ENCODE peak calls at places on chromosomes 3 and 15, in six cellular contexts. W, D, F, T, H and U are unnamed samples.

GRCh38 chr3:126480864-126481263 is 5.2 kb upstream of the ZXDC start:
- DNase-seq in W (peak; percentile 35), D (peak; percentile 51), F (no peak), T (no peak), H (no peak), U (no peak)

GRCh38 chr15:82697735-82698407 is 11.8 kb downstream of the AP3B2 start:
- DNase-seq in W (no peak), D (no peak), F (no peak), T (no peak), H (no peak), U (no peak)

GRCh38 chr15:49163678-49164077 is 6.4 kb upstream of the GALK2 start:
- DNase-seq in W (no peak), D (no peak), F (no peak), T (no peak), H (no peak), U (no peak)

GRCh38 chr3:137032465-137033120 is 74.8 kb downstream of the IL20RB start:
- DNase-seq in W (peak; percentile 92), D (peak; percentile 89), F (peak; percentile 68), T (peak; percentile 84), H (peak; percentile 90), U (peak; percentile 79)

GRCh38 chr15:57637836-57638235 is 46.1 kb downstream of the MYZAP start:
- DNase-seq in W (no peak), D (no peak), F (no peak), T (no peak), H (no peak), U (no peak)

GRCh38 chr15:45729146-45729545 is 94.3 kb downstream of the SQOR start:
- DNase-seq in W (no peak), D (no peak), F (no peak), T (no peak), H (no peak), U (peak; percentile 13)

GRCh38 chr3:152047465-152047864 is 174.0 kb downstream of the SUCNR1 start:
- DNase-seq in W (no peak), D (no peak), F (no peak), T (no peak), H (no peak), U (no peak)

GRCh38 chr3:42490243-42490642 is 12.2 kb upstream of the VIPR1 start:
- DNase-seq in W (peak; percentile 21), D (no peak), F (no peak), T (no peak), H (peak; percentile 81), U (no peak)

GRCh38 chr15:74038707-74039655 is 43.4 kb downstream of the GOLGA6A start:
- DNase-seq in W (no peak), D (no peak), F (no peak), T (no peak), H (no peak), U (no peak)

GRCh38 chr3:174955513-174956001 is 96.4 kb downstream of the NAALADL2 start:
- DNase-seq in W (no peak), D (no peak), F (peak; percentile 28), T (no peak), H (no peak), U (no peak)

GRCh38 chr15:96585634-96586386 is 255.3 kb downstream of the NR2F2 start:
- DNase-seq in W (peak; percentile 9), D (no peak), F (no peak), T (no peak), H (no peak), U (no peak)

GRCh38 chr3:14363976-14364375 is 38.4 kb upstream of the SLC6A6 start:
- DNase-seq in W (no peak), D (no peak), F (no peak), T (no peak), H (no peak), U (no peak)

GRCh38 chr3:16336876-16337275 is 71.9 kb downstream of the OXNAD1 start:
- DNase-seq in W (no peak), D (no peak), F (no peak), T (no peak), H (no peak), U (no peak)

GRCh38 chr3:195885036-195885871 is 23.1 kb downstream of the TNK2 start:
- DNase-seq in W (no peak), D (peak; percentile 74), F (no peak), T (no peak), H (no peak), U (no peak)

GRCh38 chr3:195884691-195885035 is 23.7 kb downstream of the TNK2 start:
- DNase-seq in W (no peak), D (peak; percentile 54), F (no peak), T (no peak), H (no peak), U (no peak)

GRCh38 chr3:195888311-195888761 is 20.0 kb downstream of the TNK2 start:
- DNase-seq in W (no peak), D (no peak), F (no peak), T (no peak), H (no peak), U (no peak)

GRCh38 chr3:195887670-195888069 is 20.7 kb downstream of the TNK2 start:
- DNase-seq in W (no peak), D (no peak), F (no peak), T (no peak), H (no peak), U (no peak)

DNA sequence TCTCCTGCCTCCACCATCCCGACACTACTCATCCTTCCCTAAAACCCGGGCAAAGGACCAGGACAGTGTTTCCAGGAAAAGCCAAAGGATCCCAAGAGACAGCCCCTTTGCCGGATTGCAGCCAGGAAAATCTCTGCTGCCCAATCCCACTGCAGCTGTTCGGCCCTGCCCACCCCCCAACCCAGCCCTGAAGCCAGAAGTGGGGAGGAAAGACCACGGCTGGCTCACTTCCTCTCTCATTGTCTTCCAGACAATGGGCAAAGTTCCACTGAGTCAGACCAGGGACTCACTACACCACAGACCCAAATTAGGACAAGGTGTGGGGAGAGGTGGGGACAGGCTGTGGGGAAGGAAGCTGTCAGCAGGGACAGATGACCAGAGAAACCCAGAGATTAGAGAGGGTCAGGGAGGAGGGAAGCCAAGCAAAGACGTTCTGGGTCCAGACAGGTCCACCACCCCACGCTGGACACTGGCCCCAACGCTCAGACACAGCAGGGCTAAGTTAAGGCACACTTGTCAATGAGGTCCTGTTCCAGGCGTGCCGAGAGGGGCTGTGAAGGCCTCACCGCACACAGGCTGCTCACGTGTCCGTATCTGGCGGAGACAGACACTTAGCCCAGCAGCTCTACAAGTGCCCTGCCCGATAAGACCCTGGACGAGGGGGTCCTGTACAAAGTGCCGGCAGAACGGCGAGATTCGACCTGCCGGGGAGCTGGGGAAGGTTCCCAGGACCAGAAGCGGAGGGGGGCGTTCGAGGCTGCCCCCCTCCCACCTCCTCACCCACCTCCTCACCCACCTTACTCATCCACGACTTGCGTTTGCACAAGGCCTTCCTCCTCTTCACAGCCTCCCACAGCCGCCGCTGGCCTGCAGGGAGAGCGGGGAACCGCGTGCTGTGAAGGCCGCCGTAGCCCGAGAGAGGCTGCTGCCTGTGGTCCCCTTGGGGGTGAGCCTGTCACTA is 21.9 kb downstream of the TNK2 start:
- DNase-seq in W (peak; percentile 56), D (no peak), F (no peak), T (no peak), H (no peak), U (no peak)
- TF ChIP-seq POLR2A in W (no peak), D (no peak), F (no peak), T (no peak), H (no peak), U (no peak)

DNA sequence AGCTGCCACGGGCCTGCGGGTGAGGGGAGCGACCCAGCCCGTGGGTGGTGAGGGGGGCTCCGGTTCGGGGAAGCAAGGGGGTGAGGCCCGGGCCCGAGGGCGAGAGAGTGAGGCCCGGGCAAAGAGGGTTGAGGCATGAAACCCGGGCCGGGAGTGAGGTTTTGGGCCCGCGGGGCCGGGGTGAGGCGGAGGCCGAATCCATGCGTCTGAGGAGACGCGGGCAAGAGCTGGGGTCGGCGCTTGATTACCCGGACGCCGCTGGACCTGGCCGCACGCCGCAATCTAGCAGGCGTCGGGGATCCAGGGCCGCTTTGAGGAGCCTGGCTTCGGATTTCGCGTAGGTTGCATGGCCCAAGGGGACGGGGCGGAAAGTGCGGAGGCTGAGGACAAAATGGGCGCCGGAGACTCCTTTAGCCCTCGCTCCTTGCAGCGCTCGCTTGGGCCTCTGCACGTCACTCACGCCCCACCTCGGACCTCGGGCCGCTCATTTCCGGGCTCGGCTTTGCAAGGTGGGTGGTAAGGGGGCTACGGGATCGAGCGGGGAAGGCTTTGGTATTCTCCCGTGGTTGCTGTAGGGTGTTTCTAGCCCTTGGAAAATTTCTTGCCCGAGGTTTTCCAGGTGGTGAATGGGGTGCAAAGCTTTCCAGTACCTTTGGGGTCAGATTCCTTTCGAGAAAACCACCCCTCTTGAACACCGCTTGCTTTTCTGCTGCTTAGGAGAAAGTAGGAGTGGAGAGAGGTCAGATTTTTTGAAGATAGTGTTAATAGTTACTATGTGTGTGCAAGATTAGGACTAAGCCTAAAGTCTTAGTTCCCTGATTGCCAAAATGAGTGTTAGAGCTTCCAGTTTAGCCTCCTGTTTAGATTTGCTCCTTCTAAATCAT is 827 bp downstream of the SLC25A36 start:
- DNase-seq in W (peak; percentile 59), D (peak; percentile 91), F (peak; percentile 15), T (peak; percentile 36), H (peak; percentile 80), U (peak; percentile 30)
- TF ChIP-seq POLR2A in W (peak; percentile 42), D (no peak), F (peak; percentile 16), T (no peak), H (no peak), U (peak; percentile 34)

DNA sequence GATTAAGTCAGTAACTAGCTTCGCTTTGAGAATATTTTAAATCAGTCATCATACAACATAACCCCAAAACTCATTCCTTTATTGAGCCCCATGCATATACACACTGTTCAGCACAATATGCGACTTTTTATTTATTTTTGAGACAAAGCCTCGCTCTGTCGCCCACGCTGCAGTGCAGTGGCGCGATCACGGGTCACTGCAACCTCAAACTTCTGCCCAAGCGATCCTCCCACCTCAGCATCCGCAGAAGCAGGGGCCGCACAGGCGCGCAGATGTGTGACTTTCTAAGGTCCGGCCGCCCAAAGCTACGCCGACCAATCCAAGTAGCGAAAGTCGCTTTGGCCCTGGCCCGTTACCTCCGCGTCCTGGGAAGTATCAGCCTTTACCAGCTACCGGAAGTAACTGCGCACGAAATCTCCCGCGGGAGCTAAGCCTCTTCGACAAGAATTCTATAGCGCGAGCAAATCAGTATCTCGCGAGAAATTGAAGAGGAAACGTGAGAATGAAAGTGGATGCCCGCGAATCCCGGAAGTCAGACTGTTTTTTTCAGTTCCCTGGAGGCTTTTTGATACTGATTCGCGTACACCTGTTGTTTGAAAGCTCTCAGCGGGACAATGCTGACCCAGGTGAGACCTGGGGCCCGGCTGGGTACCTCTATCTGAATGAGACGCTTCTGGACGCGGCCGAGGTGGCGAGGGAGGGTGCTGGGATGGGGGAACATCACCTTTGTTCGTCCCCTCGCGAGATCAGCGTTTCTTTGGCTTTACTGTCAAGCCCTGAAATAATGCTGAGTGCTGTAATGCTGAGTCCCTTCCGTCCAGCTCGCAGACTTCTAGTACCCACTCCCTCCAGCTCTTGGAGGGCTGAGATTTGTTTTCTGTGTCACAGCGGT is at the start of the genes DHFR2 and NSUN3:
- DNase-seq in W (peak; percentile 96), D (peak; percentile 95), F (peak; percentile 88), T (peak; percentile 93), H (peak; percentile 94), U (peak; percentile 62)
- TF ChIP-seq POLR2A in W (peak; percentile 80), D (no peak), F (peak; percentile 79), T (peak; percentile 60), H (no peak), U (peak; percentile 82)

DNA sequence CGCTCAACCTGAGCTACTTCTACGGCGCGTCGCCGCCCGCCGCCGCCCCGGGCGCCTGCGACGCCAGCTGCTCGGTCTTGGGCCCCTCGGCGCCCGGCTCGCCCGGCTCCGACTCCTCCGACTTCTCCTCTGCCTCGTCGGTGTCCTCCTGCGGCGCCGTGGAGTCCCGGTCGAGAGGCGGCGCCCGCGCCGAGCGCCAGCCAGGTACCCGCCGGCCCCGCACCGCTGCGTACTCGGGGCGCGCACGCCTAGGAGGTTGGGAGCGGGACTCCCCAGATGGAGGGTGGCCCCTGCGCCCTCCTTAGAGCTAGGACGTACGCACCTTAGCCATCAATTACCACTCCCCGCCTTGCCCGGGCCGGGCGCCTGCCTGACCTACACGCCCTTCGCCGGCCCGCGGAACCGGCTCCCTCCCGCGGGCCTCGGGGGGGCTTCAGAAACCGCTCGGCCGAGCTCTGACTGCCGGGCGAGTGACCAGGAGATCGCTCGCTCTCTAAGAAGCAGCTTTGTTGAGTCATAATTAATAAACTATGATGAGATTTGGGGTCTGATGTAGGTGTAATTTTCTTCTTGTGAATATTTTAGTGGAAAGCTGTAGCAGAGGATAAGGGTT is 506 bp downstream of the NFKBIZ start:
- DNase-seq in W (peak; percentile 48), D (peak; percentile 95), F (no peak), T (peak; percentile 39), H (peak; percentile 85), U (no peak)
- TF ChIP-seq POLR2A in W (no peak), D (no peak), F (no peak), T (no peak), H (no peak), U (no peak)